ENCODE peak calls at places on chromosomes 12 and 14, in six cellular contexts. M is cerebellar cortex, I is SHP77 treated with DMSO at 0.1 percent for 48 hours, T is GM23248, E is IMR-90, O is NCI-H510A treated with DMSO at 0.1 percent for 48 hours. R is an unnamed sample.

GRCh38 chr12:65556676-65557424 is 267.4 kb upstream of the HMGA2 start:
- DNase-seq in M (peak), I (peak), T (peak), E (peak), O (peak), R (peak)

GRCh38 chr14:20904393-20905029 is 13.3 kb downstream of the RNASE3 start:
- DNase-seq in M (peak), I (no peak), T (no peak), E (no peak), O (no peak), R (no peak)

GRCh38 chr14:76098047-76098446 is 53.7 kb upstream of the GPATCH2L start:
- DNase-seq in M (no peak), I (no peak), T (no peak), E (no peak), O (no peak), R (no peak)

GRCh38 chr14:100438678-100439592 is 115.8 kb downstream of the SLC25A47 start:
- DNase-seq in M (peak), I (no peak), T (peak), E (peak), O (peak), R (peak)

GRCh38 chr12:63889236-63889635 is 44.7 kb downstream of the SRGAP1 start:
- DNase-seq in M (no peak), I (no peak), T (peak), E (peak), O (no peak), R (no peak)

GRCh38 chr12:52952082-52952801 is 3.3 kb downstream of the KRT18 start:
- DNase-seq in M (peak), I (no peak), T (no peak), E (no peak), O (no peak), R (no peak)

GRCh38 chr12:53927220-53928029 is 11.2 kb upstream of the HOXC13 start:
- DNase-seq in M (no peak), I (no peak), T (no peak), E (no peak), O (no peak), R (no peak)

GRCh38 chr12:64656429-64656828 is 46.1 kb downstream of the RASSF3 start:
- DNase-seq in M (no peak), I (no peak), T (no peak), E (no peak), O (peak), R (no peak)

GRCh38 chr12:105967038-105967776 is 171.5 kb downstream of the NUAK1 start:
- DNase-seq in M (peak), I (no peak), T (no peak), E (peak), O (no peak), R (no peak)

GRCh38 chr14:59582161-59582560 is 5.5 kb upstream of the CCDC175 start:
- DNase-seq in M (peak), I (no peak), T (no peak), E (no peak), O (no peak), R (no peak)